ENCODE peak calls at places on chromosomes 1 and 21, in four cellular contexts. X is fibroblast of the aortic adventitia; G is CD8-positive, alpha-beta T cell; R is foreskin fibroblast. W is an unnamed sample.

GRCh38 chr1:157137051-157137772 is 983 bp downstream of the ETV3 start:
- DNase-seq in X (peak), G (no peak), R (peak), W (no peak)

GRCh38 chr1:54998677-54999076 is at the start of gene BSND:
- DNase-seq in X (no peak), G (no peak), R (no peak), W (no peak)

GRCh38 chr1:228410015-228410414 is 3.4 kb upstream of the TRIM11 start:
- DNase-seq in X (peak), G (no peak), R (peak), W (peak)

GRCh38 chr1:119815361-119815760 is 4.1 kb upstream of the REG4 start:
- DNase-seq in X (no peak), G (no peak), R (peak), W (no peak)

GRCh38 chr1:18956189-18957135 is at the start of gene IFFO2:
- DNase-seq in X (peak), G (peak), R (peak), W (peak)

GRCh38 chr1:233707153-233707905 is 93.4 kb downstream of the KCNK1 start:
- DNase-seq in X (peak), G (no peak), R (peak), W (no peak)

GRCh38 chr1:23798662-23799142 is 1.9 kb downstream of the GALE start:
- DNase-seq in X (no peak), G (no peak), R (no peak), W (peak)

GRCh38 chr1:234997201-234998173 is 131.2 kb downstream of the TOMM20 start:
- DNase-seq in X (peak), G (no peak), R (peak), W (no peak)

GRCh38 chr1:22216210-22216883 is 73.5 kb upstream of the WNT4 start:
- DNase-seq in X (no peak), G (no peak), R (no peak), W (no peak)

GRCh38 chr1:38451541-38451993 is 405.0 kb upstream of the POU3F1 start:
- DNase-seq in X (no peak), G (no peak), R (no peak), W (no peak)

GRCh38 chr1:173395762-173396161 is 81.4 kb upstream of the PRDX6 start:
- DNase-seq in X (no peak), G (no peak), R (no peak), W (no peak)

GRCh38 chr1:21414002-21414401 is 25.9 kb upstream of the NBPF3 start:
- DNase-seq in X (no peak), G (no peak), R (no peak), W (no peak)

GRCh38 chr1:221449801-221450470 is 292.0 kb downstream of the DUSP10 start:
- DNase-seq in X (peak), G (no peak), R (peak), W (no peak)

GRCh38 chr1:203343956-203344355 is 7.0 kb downstream of the FMOD start:
- DNase-seq in X (no peak), G (no peak), R (no peak), W (no peak)

GRCh38 chr1:41648844-41649243 is 164.4 kb upstream of the EDN2 start:
- DNase-seq in X (no peak), G (no peak), R (no peak), W (no peak)

GRCh38 chr1:95232646-95233320 is 1.2 kb upstream of the RWDD3 start:
- DNase-seq in X (peak), G (no peak), R (peak), W (no peak)

GRCh38 chr1:111402083-111402482 is 25.5 kb downstream of the OVGP1 start:
- DNase-seq in X (no peak), G (no peak), R (no peak), W (no peak)

GRCh38 chr1:245207056-245207638 is 52.4 kb downstream of the KIF26B start:
- DNase-seq in X (no peak), G (no peak), R (no peak), W (no peak)

GRCh38 chr1:198549863-198550262 is 9.4 kb upstream of the ATP6V1G3 start:
- DNase-seq in X (no peak), G (no peak), R (no peak), W (no peak)

GRCh38 chr21:20388400-20388799 is 609.8 kb upstream of the NCAM2 start:
- DNase-seq in X (no peak), G (no peak), R (no peak), W (peak)

GRCh38 chr1:59317780-59318179 is 20.9 kb downstream of the FGGY start:
- DNase-seq in X (no peak), G (no peak), R (no peak), W (no peak)

GRCh38 chr1:38608202-38608864 is 251.2 kb downstream of the RRAGC start:
- DNase-seq in X (no peak), G (no peak), R (no peak), W (peak)

GRCh38 chr1:54803761-54804470 is 2.8 kb upstream of the TTC22 start:
- DNase-seq in X (peak), G (peak), R (peak), W (no peak)

GRCh38 chr1:45522324-45523104 is 830 bp upstream of the PRDX1 start:
- DNase-seq in X (no peak), G (no peak), R (peak), W (peak)

W was measured in WTC11.